ENCODE peak calls at places on chromosomes 16 and 17, in five cellular contexts. M is type B pancreatic cell, A is tibial artery, L is progenitor cell of endocrine pancreas, F is pancreas. X is an unnamed sample.

GRCh38 chr16:67993207-67994036 is 5.9 kb downstream of the DPEP2 start:
- DNase-seq in M (peak), A (peak), L (peak), F (peak), X (peak)

GRCh38 chr16:86910821-86911220 is 332.5 kb downstream of the FOXL1 start:
- DNase-seq in M (no peak), A (peak), L (no peak), F (no peak), X (no peak)

GRCh38 chr16:50618238-50618918 is 62.7 kb downstream of the SNX20 start:
- DNase-seq in M (no peak), A (no peak), L (no peak), F (no peak), X (no peak)

GRCh38 chr17:43655702-43656275 is 5.9 kb downstream of the MEOX1 start:
- DNase-seq in M (no peak), A (no peak), L (no peak), F (no peak), X (no peak)

GRCh38 chr16:80982646-80983045 is 24.0 kb downstream of the CMC2 start:
- DNase-seq in M (no peak), A (no peak), L (no peak), F (no peak), X (no peak)

GRCh38 chr17:60435244-60436170 is 13.2 kb downstream of the CHCT1 start:
- DNase-seq in M (peak), A (peak), L (peak), F (peak), X (peak)

GRCh38 chr17:40260528-40260927 is 27.2 kb upstream of the CDC6 start:
- DNase-seq in M (no peak), A (no peak), L (no peak), F (no peak), X (no peak)

GRCh38 chr16:86808863-86809444 is 230.6 kb downstream of the FOXL1 start:
- DNase-seq in M (no peak), A (no peak), L (no peak), F (no peak), X (no peak)

GRCh38 chr17:52035336-52035915 is 123.1 kb downstream of the CA10 start:
- DNase-seq in M (no peak), A (no peak), L (no peak), F (no peak), X (no peak)

GRCh38 chr16:77551352-77551751 is 116.5 kb upstream of the ADAMTS18 start:
- DNase-seq in M (no peak), A (no peak), L (no peak), F (no peak), X (no peak)

GRCh38 chr17:15321556-15322250 is 19.7 kb downstream of the TEKT3 start:
- DNase-seq in M (no peak), A (no peak), L (no peak), F (no peak), X (no peak)

GRCh38 chr17:5211458-5211857 is 19.8 kb upstream of the ZNF594 start:
- DNase-seq in M (no peak), A (no peak), L (no peak), F (no peak), X (no peak)

GRCh38 chr16:30054959-30055553 is 10.5 kb upstream of the ALDOA start:
- DNase-seq in M (no peak), A (no peak), L (no peak), F (peak), X (peak)
- TF ChIP-seq CTCF in M (peak), A (no peak), L (peak), F (no peak), X (peak)

GRCh38 chr16:546909-547770 is 13.1 kb upstream of the PRR35 start:
- DNase-seq in M (peak), A (no peak), L (no peak), F (peak), X (peak)
- TF ChIP-seq CTCF in M (peak), A (peak), L (peak), F (peak), X (no peak)

GRCh38 chr16:637081-638018 is 1.2 kb upstream of the METTL26 start:
- DNase-seq in M (peak), A (peak), L (peak), F (peak), X (peak)

GRCh38 chr16:634996-635395 is 1.1 kb downstream of the METTL26 start:
- DNase-seq in M (no peak), A (no peak), L (no peak), F (no peak), X (no peak)

GRCh38 chr16:635573-636205 is 416 bp downstream of the METTL26 start:
- DNase-seq in M (no peak), A (no peak), L (no peak), F (no peak), X (peak)

GRCh38 chr16:638034-638543 is 2.0 kb upstream of the METTL26 start:
- DNase-seq in M (no peak), A (no peak), L (no peak), F (peak), X (no peak)

DNA sequence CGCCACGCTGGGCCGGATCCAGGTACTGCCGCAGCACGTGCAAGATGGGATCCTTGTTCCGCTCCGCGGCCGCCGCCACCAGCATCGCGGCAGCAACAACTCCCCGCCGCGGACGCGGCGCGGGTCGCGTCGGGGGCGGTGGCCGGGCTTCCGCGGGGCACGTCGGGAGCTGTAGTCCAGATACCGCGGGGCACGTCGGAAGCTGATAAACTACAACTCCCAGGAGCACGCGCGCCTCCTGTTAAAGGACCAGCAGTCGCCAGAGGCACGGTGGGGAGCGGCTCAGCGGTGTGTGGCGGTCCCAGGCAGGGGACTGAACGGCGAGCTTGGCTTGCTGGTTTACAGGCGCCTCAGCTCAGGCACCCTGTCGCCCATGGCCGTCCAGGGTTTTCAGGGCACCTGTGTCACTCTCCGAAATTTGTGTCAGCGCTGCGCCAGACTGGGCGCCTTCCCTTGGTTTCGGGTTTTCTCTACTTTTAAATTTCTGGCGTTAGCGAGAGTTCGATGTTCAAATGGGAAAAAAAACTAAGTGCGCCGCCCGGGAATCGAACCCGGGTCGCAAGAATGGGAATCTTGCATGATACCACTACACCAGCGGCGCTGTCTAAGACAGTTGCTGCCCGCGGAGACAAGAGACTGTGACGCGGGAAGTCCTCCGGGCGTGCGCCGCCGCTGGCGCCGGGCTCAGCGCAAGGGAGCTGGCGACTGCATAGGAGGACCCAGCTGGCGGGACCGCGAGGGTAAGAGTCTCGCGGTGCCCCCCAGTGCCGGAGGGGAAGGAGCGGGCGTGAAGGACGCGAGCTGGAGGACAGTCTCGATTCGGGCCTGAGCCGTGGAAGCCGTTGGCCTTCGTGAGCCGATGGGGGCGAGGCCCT is at the start of gene METTL26:
- DNase-seq in M (peak), A (peak), L (peak), F (peak), X (peak)
- TF ChIP-seq CTCF in M (no peak), A (peak), L (peak), F (no peak), X (no peak)

DNA sequence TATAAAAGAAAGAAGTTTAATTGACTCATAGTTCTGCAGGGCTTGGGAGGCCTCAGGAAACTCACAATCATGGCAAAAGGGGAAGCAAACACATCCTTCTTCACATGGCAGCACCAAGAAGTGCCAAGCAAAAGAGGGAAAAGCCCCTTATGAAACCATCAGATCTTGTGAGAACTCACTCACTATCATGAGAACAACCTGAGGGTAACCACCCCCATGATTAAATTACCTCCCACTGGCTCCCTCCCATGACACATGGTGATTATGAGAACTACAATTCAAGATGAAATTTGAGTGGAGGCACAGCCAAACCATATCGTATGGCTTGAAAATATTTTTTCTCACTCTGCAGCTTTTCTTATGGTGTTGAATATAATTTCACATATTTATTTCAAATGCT is 151.7 kb downstream of the ANKFN1 start:
- DNase-seq in M (no peak), A (no peak), L (no peak), F (no peak), X (no peak)
- TF ChIP-seq CTCF in M (peak), A (no peak), L (no peak), F (no peak), X (no peak)

X was measured in activated CD8-positive, alpha-beta T cell treated with anti-CD3 and anti-CD28 coated beads for 36 hours.